ENCODE peak calls at places on chromosomes 11 and 22, in eight cellular contexts. K is AG04450; F is choroid plexus epithelial cell; M is naive thymus-derived CD4-positive, alpha-beta T cell; A is A549; D is CD4-positive, CD25-positive, alpha-beta regulatory T cell; W is testis; I is fibroblast of pulmonary artery. H is an unnamed sample.

GRCh38 chr11:120807414-120808150 is 216.3 kb upstream of the TBCEL start:
- DNase-seq in K (peak), F (peak), M (no peak), A (peak), D (no peak), W (no peak), I (peak), H (no peak)

GRCh38 chr11:118058311-118059230 is 18.3 kb upstream of the TMPRSS4 start:
- DNase-seq in K (no peak), F (no peak), M (no peak), A (no peak), D (no peak), W (no peak), I (no peak), H (no peak)

GRCh38 chr22:36227396-36227795 is 11.9 kb downstream of the APOL2 start:
- DNase-seq in K (no peak), F (no peak), M (no peak), A (no peak), D (peak), W (no peak), I (no peak), H (no peak)

GRCh38 chr11:101003468-101003867 is 126.1 kb downstream of the PGR start:
- DNase-seq in K (no peak), F (no peak), M (no peak), A (peak), D (no peak), W (no peak), I (no peak), H (no peak)

GRCh38 chr11:73274722-73275380 is 2.7 kb downstream of the P2RY6 start:
- DNase-seq in K (no peak), F (no peak), M (no peak), A (no peak), D (no peak), W (no peak), I (no peak), H (no peak)

GRCh38 chr11:46127150-46127638 is 5.9 kb upstream of the PHF21A start:
- DNase-seq in K (no peak), F (peak), M (peak), A (peak), D (peak), W (no peak), I (peak), H (peak)

GRCh38 chr11:128709402-128709801 is 15.5 kb downstream of the FLI1 start:
- DNase-seq in K (peak), F (peak), M (no peak), A (no peak), D (no peak), W (no peak), I (peak), H (no peak)

GRCh38 chr11:123783536-123783935 is 22.6 kb downstream of the OR6M1 start:
- DNase-seq in K (no peak), F (no peak), M (no peak), A (no peak), D (no peak), W (no peak), I (no peak), H (no peak)

GRCh38 chr11:26583550-26583949 is 11.5 kb upstream of the MUC15 start:
- DNase-seq in K (no peak), F (peak), M (no peak), A (no peak), D (no peak), W (no peak), I (peak), H (no peak)

GRCh38 chr22:28822930-28823481 is 22.6 kb upstream of the XBP1 start:
- DNase-seq in K (no peak), F (no peak), M (peak), A (no peak), D (peak), W (no peak), I (no peak), H (no peak)

GRCh38 chr11:119513141-119513805 is 90.3 kb upstream of the THY1 start:
- DNase-seq in K (no peak), F (no peak), M (no peak), A (no peak), D (no peak), W (no peak), I (no peak), H (no peak)

GRCh38 chr22:19722175-19722914 is 994 bp upstream of the GP1BB start:
- DNase-seq in K (no peak), F (no peak), M (no peak), A (no peak), D (no peak), W (no peak), I (no peak), H (no peak)
- H3K4me3 ChIP-seq in K (no peak), F (no peak), M (no peak), A (no peak), D (no peak), W (peak), I (no peak), H (no peak)

GRCh38 chr11:2445948-2446551 is 1.2 kb downstream of the KCNQ1 start:
- DNase-seq in K (no peak), F (no peak), M (no peak), A (no peak), D (no peak), W (no peak), I (no peak), H (no peak)
- H3K4me3 ChIP-seq in K (no peak), F (no peak), M (peak), A (no peak), D (no peak), W (peak), I (no peak), H (peak)

DNA sequence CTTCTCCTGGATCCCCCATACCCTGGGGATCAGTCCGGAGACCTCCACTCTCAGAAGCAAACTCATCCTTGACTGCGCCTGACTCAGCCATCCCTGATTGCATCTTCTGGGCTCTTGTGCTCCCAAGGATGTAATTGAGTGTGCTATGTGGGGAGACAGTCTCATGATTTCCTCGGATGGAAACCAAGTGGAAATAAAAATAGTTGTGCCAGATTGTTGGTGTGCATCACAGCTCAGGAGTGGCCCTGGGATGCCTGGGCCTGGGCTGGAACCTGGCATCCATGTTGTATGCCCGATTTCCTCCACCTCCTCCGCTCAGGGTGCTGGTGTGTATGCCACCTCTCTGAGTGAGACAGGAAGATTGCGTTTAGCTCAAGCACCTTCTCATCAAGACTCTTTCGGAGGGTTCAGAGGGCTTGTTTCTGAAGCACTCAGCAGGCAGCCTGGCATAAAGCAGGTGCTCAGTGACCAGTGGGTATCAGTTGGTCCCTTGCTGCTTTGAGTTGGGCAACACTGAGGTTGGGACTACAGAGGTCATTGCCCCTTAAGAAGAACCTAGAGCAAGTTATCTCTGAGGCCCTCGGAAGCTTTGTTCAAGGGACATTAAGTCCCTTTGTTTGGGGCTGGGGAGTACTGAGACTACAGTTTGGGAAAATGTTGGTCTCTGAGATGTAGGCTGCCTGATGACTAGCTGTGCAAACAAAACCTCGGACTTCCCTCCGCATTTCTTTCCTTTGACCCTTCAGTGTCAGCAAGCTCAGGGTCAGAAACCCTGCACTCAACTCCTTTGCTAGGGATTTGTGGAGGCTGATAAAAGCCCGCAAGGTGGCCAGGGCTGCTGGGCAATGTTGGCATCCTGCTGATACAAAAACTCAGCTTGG is 24.8 kb upstream of the MICAL2 start:
- DNase-seq in K (no peak), F (no peak), M (no peak), A (peak), D (no peak), W (no peak), I (no peak), H (no peak)
- H3K4me3 ChIP-seq in K (no peak), F (no peak), M (no peak), A (no peak), D (no peak), W (no peak), I (no peak), H (no peak)

DNA sequence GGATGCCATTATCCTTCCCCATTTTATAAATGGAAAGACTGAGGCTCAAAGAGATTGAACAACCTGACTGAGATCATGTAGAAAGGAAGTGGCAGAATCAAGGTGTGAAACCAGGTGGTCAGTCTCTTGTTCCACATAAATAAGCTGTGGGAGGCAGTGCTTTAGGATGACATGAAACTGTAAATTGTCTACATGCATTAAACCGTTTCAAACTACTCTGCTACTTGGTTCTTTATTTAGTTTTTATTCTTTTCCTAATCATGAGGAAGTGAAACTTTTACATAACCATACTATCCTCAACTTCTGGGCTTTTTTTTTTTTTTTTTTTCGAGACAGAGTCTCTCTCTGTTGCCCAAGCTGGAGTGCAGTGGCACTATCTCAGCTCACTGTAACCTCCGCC is 34.9 kb downstream of the CADM1 start:
- DNase-seq in K (no peak), F (no peak), M (no peak), A (no peak), D (no peak), W (no peak), I (no peak), H (no peak)
- H3K4me3 ChIP-seq in K (no peak), F (no peak), M (no peak), A (no peak), D (no peak), W (no peak), I (no peak), H (no peak)